ENCODE peak calls at places on chromosomes 13 and 19, in ten cellular contexts. L, W, Z, R, Y, K, B, S, F and X are unnamed samples.

GRCh38 chr13:44350775-44351504 is 22.7 kb upstream of the SERP2 start:
- DNase-seq in L (no peak), W (peak; percentile 40), Z (no peak), R (no peak), Y (no peak), K (no peak), B (no peak), S (no peak), F (no peak), X (no peak)

GRCh38 chr13:98416408-98416807 is 160.5 kb downstream of the STK24 start:
- DNase-seq in L (no peak), W (no peak), Z (no peak), R (no peak), Y (no peak), K (peak; percentile 97), B (no peak), S (no peak), F (peak; percentile 86), X (no peak)

GRCh38 chr19:32104465-32105235 is 240.8 kb upstream of the ZNF507 start:
- DNase-seq in L (peak; percentile 39), W (no peak), Z (peak; percentile 32), R (no peak), Y (no peak), K (no peak), B (no peak), S (no peak), F (no peak), X (no peak)

GRCh38 chr13:72505376-72505775 is 222.1 kb downstream of the MZT1 start:
- DNase-seq in L (no peak), W (no peak), Z (no peak), R (no peak), Y (no peak), K (no peak), B (no peak), S (no peak), F (no peak), X (no peak)

GRCh38 chr13:99986751-99987150 is 5.2 kb downstream of the ZIC2 start:
- DNase-seq in L (no peak), W (no peak), Z (no peak), R (peak; percentile 15), Y (no peak), K (no peak), B (no peak), S (no peak), F (no peak), X (no peak)

GRCh38 chr19:18710186-18710585 is 26.7 kb downstream of the CRTC1 start:
- DNase-seq in L (no peak), W (no peak), Z (no peak), R (peak; percentile 21), Y (no peak), K (no peak), B (no peak), S (no peak), F (no peak), X (no peak)

GRCh38 chr13:23671902-23672301 is 101.7 kb downstream of the TNFRSF19 start:
- DNase-seq in L (no peak), W (no peak), Z (peak; percentile 93), R (no peak), Y (no peak), K (no peak), B (no peak), S (no peak), F (no peak), X (no peak)

GRCh38 chr13:93338906-93339305 is 112.3 kb downstream of the GPC6 start:
- DNase-seq in L (no peak), W (no peak), Z (no peak), R (no peak), Y (no peak), K (no peak), B (no peak), S (no peak), F (no peak), X (no peak)

GRCh38 chr13:80274643-80275042 is 66.3 kb downstream of the SPRY2 start:
- DNase-seq in L (no peak), W (no peak), Z (no peak), R (no peak), Y (no peak), K (no peak), B (no peak), S (no peak), F (no peak), X (no peak)

GRCh38 chr13:97502192-97502591 is 68.2 kb downstream of the RAP2A start:
- DNase-seq in L (no peak), W (no peak), Z (peak; percentile 57), R (no peak), Y (no peak), K (no peak), B (no peak), S (no peak), F (no peak), X (no peak)

GRCh38 chr19:30525383-30525782 is 153.2 kb downstream of the ZNF536 start:
- DNase-seq in L (no peak), W (no peak), Z (no peak), R (no peak), Y (no peak), K (no peak), B (no peak), S (no peak), F (no peak), X (no peak)

GRCh38 chr13:113610266-113610665 is 25.7 kb downstream of the TFDP1 start:
- DNase-seq in L (no peak), W (no peak), Z (no peak), R (no peak), Y (no peak), K (no peak), B (no peak), S (no peak), F (no peak), X (no peak)

GRCh38 chr19:45591004-45591637 is 6.5 kb upstream of the OPA3 start:
- DNase-seq in L (no peak), W (no peak), Z (peak; percentile 45), R (no peak), Y (peak; percentile 80), K (peak; percentile 59), B (peak; percentile 14), S (no peak), F (peak; percentile 75), X (no peak)

GRCh38 chr19:31668916-31669315 is 319.7 kb upstream of the TSHZ3 start:
- DNase-seq in L (no peak), W (no peak), Z (peak; percentile 51), R (peak; percentile 53), Y (no peak), K (no peak), B (no peak), S (no peak), F (no peak), X (no peak)

DNA sequence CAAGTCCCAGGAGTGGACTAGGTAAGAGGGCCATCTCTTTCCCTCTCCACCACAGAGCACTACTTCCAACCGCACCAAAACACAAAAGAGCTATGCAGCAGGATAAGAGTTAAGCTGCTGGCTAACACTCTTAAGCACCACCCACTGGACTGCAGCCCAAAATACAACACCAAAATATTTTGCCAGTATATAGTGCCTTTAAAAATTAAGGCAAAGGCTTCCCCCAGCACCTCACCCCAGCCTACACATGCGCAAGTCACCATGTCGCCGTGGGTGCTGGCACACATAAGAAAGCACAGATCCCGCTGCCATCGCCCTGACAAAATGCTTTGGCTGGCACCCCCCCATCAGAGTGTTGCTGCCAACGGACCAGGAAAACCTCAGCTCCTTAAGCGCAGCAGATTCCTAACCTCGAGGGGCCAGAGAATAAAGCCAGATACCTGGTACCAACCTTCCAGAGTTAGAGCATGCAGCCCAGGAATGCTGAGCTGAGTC is 608.3 kb downstream of the PCDH17 start:
- DNase-seq in L (no peak), W (no peak), Z (no peak), R (no peak), Y (no peak), K (no peak), B (no peak), S (no peak), F (no peak), X (no peak)
- H3K4me1 ChIP-seq in L (no peaks in the 10 kb centered on the region), W (no peaks in the 10 kb centered on the region), Z (no peaks in the 10 kb centered on the region), R (no peaks in the 10 kb centered on the region), Y (no peaks in the 10 kb centered on the region), K (no peaks in the 10 kb centered on the region), B (no peaks in the 10 kb centered on the region), S (no peaks in the 10 kb centered on the region), F (no peaks in the 10 kb centered on the region), X (no peaks in the 10 kb centered on the region)

GRCh38 chr13:50071399-50071798 is 56.2 kb downstream of the KCNRG start:
- DNase-seq in L (no peak), W (no peak), Z (peak; percentile 45), R (no peak), Y (no peak), K (no peak), B (no peak), S (no peak), F (no peak), X (no peak)
- H3K27ac ChIP-seq in L (no peak overlapping the region), W (no peak overlapping the region), Z (peak overlapping the region; percentile 44), R (peak overlapping the region; percentile 89), Y (peak overlapping the region; percentile 25), K (no peak overlapping the region), B (no peak overlapping the region), S (no peak overlapping the region), F (no peak overlapping the region), X (peak overlapping the region; percentile 96)

DNA sequence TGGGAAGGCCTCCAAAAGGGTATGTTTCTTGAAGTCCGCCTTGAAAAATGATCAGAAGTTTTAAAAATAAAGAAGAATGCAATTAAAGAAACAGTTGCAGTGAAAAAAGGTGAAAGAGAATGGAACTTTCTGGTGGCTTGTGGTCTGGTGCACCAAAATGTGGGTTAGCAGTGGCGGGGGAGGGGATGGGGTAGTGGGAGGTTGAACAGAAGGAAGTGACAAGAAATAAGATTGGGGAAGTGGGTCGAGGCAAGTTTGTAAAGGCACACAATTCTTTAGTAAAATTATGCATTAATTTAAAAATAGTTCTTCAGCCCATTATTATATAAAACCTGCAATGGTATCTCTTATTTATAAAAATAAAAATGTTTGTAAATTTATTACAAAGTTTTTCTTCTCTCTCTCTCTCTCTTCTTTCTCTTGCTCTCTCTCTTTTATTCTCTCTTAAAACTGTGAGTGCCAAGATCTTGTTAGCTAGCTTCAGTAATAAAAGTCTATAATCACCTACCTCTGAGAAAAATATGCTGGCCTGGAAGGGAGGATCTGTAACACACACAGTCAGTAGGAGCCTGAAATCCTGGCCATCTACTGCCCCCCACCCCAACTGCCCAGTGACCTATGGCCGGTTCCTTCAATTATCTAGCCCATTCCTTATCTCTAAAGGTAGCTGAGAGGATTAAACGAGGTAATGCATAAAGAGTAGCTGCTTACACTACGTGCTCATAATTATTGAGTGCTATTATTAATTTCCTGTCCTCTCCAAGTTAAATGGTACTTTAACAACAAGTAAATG is 2.2 kb downstream of the LCP1 start:
- DNase-seq in L (no peak), W (peak; percentile 83), Z (no peak), R (no peak), Y (no peak), K (peak; percentile 25), B (peak; percentile 74), S (no peak), F (peak; percentile 75), X (no peak)
- H3K4me1 ChIP-seq in L (no peaks in the 10 kb centered on the region), W (peaks cover 57% of the 10 kb centered on the region), Z (no peaks in the 10 kb centered on the region), R (no peaks in the 10 kb centered on the region), Y (no peaks in the 10 kb centered on the region), K (no peaks in the 10 kb centered on the region), B (peaks cover 62% of the 10 kb centered on the region), S (no peaks in the 10 kb centered on the region), F (peaks cover 15% of the 10 kb centered on the region), X (no peaks in the 10 kb centered on the region)

GRCh38 chr13:31998131-31998530 is 33.4 kb upstream of the FRY start:
- DNase-seq in L (no peak), W (no peak), Z (no peak), R (peak; percentile 65), Y (no peak), K (no peak), B (no peak), S (no peak), F (no peak), X (no peak)
- H3K27ac ChIP-seq in L (no peak overlapping the region), W (no peak overlapping the region), Z (no peak overlapping the region), R (no peak overlapping the region), Y (no peak overlapping the region), K (no peak overlapping the region), B (no peak overlapping the region), S (no peak overlapping the region), F (no peak overlapping the region), X (peak overlapping the region; percentile 60)